ENCODE peak calls at places on chromosomes 16 and 17, in six cellular contexts. T is fibroblast of mammary gland; K is fibroblast of lung; W is adrenal gland; U is brain microvascular endothelial cell; R is CD4-positive, alpha-beta T cell. B is an unnamed sample.

GRCh38 chr17:80113033-80113484 is 11.7 kb downstream of the GAA start:
- DNase-seq in T (no peak), K (no peak), W (no peak), U (no peak), R (no peak), B (no peak)

GRCh38 chr16:11805556-11805955 is 8.5 kb upstream of the ZC3H7A start:
- DNase-seq in T (no peak), K (no peak), W (no peak), U (no peak), R (no peak), B (no peak)

GRCh38 chr17:31754239-31754945 is 104.7 kb downstream of the COPRS start:
- DNase-seq in T (peak), K (peak), W (no peak), U (peak), R (no peak), B (no peak)

GRCh38 chr17:47219621-47220475 is 10.7 kb downstream of the MYL4 start:
- DNase-seq in T (no peak), K (no peak), W (no peak), U (no peak), R (no peak), B (no peak)

GRCh38 chr16:23321206-23321875 is 19.2 kb downstream of the SCNN1B start:
- DNase-seq in T (no peak), K (no peak), W (no peak), U (no peak), R (no peak), B (no peak)

GRCh38 chr17:77999413-78000173 is 41.1 kb downstream of the TNRC6C start:
- DNase-seq in T (peak), K (peak), W (no peak), U (no peak), R (no peak), B (no peak)

GRCh38 chr16:50974438-50975036 is 176.5 kb downstream of the SALL1 start:
- DNase-seq in T (no peak), K (no peak), W (no peak), U (no peak), R (no peak), B (no peak)

GRCh38 chr17:66767164-66767933 is 67.6 kb upstream of the CACNG5 start:
- DNase-seq in T (no peak), K (no peak), W (no peak), U (no peak), R (no peak), B (no peak)

GRCh38 chr16:73060216-73060615 is 12.3 kb upstream of the ZFHX3 start:
- DNase-seq in T (no peak), K (no peak), W (no peak), U (no peak), R (no peak), B (no peak)

GRCh38 chr17:75526555-75527270 is 1.2 kb downstream of the LLGL2 start:
- DNase-seq in T (no peak), K (no peak), W (no peak), U (no peak), R (no peak), B (no peak)

GRCh38 chr17:50541402-50541915 is 5.5 kb upstream of the SPATA20 start:
- DNase-seq in T (no peak), K (no peak), W (no peak), U (no peak), R (no peak), B (no peak)

GRCh38 chr17:77924757-77925336 is 33.7 kb upstream of the TNRC6C start:
- DNase-seq in T (peak), K (peak), W (peak), U (peak), R (no peak), B (no peak)

GRCh38 chr16:35906440-35906839 is 2447.0 kb downstream of the TP53TG3F start:
- DNase-seq in T (no peak), K (no peak), W (no peak), U (no peak), R (no peak), B (no peak)

GRCh38 chr16:71383054-71383773 is 24.7 kb downstream of the CALB2 start:
- DNase-seq in T (peak), K (peak), W (no peak), U (peak), R (no peak), B (no peak)

GRCh38 chr17:3316836-3317235 is 18.7 kb upstream of the OR3A1 start:
- DNase-seq in T (no peak), K (no peak), W (no peak), U (no peak), R (no peak), B (no peak)

GRCh38 chr17:68389041-68389440 is 68.3 kb downstream of the WIPI1 start:
- DNase-seq in T (no peak), K (no peak), W (no peak), U (no peak), R (no peak), B (no peak)

GRCh38 chr17:77174928-77175720 is 34.4 kb downstream of the SEC14L1 start:
- DNase-seq in T (no peak), K (no peak), W (peak), U (no peak), R (no peak), B (no peak)

GRCh38 chr17:58060596-58061191 is 22.5 kb upstream of the DYNLL2 start:
- DNase-seq in T (peak), K (peak), W (peak), U (no peak), R (no peak), B (no peak)

GRCh38 chr17:45363498-45363897 is 46.7 kb upstream of the MAP3K14 start:
- DNase-seq in T (no peak), K (no peak), W (no peak), U (no peak), R (no peak), B (no peak)

GRCh38 chr17:45052052-45052772 is 780 bp upstream of the DCAKD start:
- DNase-seq in T (peak), K (peak), W (peak), U (no peak), R (peak), B (no peak)

GRCh38 chr17:8192070-8192815 is 2.3 kb upstream of the BORCS6 start:
- DNase-seq in T (peak), K (peak), W (peak), U (peak), R (peak), B (no peak)

GRCh38 chr16:68190745-68191510 is 45.0 kb downstream of the ESRP2 start:
- DNase-seq in T (peak), K (no peak), W (no peak), U (no peak), R (no peak), B (no peak)

GRCh38 chr16:89217388-89218191 is at the start of gene ZNF778:
- DNase-seq in T (peak), K (peak), W (peak), U (peak), R (peak), B (peak)

GRCh38 chr17:39716073-39716818 is 14.1 kb downstream of the MIEN1 start:
- DNase-seq in T (no peak), K (no peak), W (no peak), U (no peak), R (no peak), B (no peak)

GRCh38 chr17:61474235-61474927 is 22.2 kb downstream of the TBX4 start:
- DNase-seq in T (peak), K (peak), W (no peak), U (no peak), R (no peak), B (peak)

GRCh38 chr16:24626251-24626650 is 86.9 kb downstream of the RBBP6 start:
- DNase-seq in T (peak), K (no peak), W (no peak), U (peak), R (no peak), B (no peak)

GRCh38 chr16:54145881-54146280 is 140.7 kb downstream of the IRX3 start:
- DNase-seq in T (no peak), K (no peak), W (no peak), U (no peak), R (no peak), B (no peak)

GRCh38 chr17:77698903-77699615 is 259.4 kb upstream of the TNRC6C start:
- DNase-seq in T (no peak), K (no peak), W (no peak), U (no peak), R (no peak), B (no peak)

GRCh38 chr17:1830288-1830687 is 483 bp downstream of the RPA1 start:
- DNase-seq in T (peak), K (peak), W (no peak), U (no peak), R (no peak), B (no peak)

GRCh38 chr17:73151888-73152633 is 12.7 kb upstream of the SSTR2 start:
- DNase-seq in T (no peak), K (no peak), W (no peak), U (no peak), R (no peak), B (no peak)

GRCh38 chr16:10266809-10267208 is 84.6 kb upstream of the GRIN2A start:
- DNase-seq in T (no peak), K (no peak), W (no peak), U (no peak), R (no peak), B (no peak)

GRCh38 chr17:31508310-31509094 is 117.0 kb downstream of the RAB11FIP4 start:
- DNase-seq in T (no peak), K (no peak), W (no peak), U (no peak), R (peak), B (no peak)

GRCh38 chr17:39920218-39921210 is 2.1 kb upstream of the GSDMB start:
- DNase-seq in T (no peak), K (no peak), W (no peak), U (no peak), R (peak), B (no peak)

DNA sequence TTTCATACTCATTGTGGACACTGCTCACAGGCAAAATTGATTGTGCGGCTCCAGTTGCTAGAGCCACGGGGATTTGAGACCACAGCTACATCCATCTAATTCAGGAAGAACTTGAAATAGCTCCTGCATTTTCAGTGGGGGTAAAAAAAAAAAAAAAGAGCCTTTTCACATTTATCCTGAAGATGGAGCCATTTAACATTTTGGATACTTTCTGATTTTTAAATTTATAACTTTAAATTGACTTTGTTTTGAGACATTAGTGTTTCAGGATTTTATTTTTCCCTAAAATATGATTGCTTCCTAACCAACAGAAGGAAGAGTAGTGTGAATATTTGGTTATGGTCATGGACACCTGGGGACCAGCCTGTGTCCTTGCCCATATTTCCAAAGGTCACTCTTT is 1080.2 kb upstream of the EEF2KMT start:
- DNase-seq in T (no peak), K (no peak), W (no peak), U (no peak), R (no peak), B (no peak)
- TF ChIP-seq CTCF in T (no peak), K (no peak), W (no peak), U (no peak), R (no peak), B (no peak)

DNA sequence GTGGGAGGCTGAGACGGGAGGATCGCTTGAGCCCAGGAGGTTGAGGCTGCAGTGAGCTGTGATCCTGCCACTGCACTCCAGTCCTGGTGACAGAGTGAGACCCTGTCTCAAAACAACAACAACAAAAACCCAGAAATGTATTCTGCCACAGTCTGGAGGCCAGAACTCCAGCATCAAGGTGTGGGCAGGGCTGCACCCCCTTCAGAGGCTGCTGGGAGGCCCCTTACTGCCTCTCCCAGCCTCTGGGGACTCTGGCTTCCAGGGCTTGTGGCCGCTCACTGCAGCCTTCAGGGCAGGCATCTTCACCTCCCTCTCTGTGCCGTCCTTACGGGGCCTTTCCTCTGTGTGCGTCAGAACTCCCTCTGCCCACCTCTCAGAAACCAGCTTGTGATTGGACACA is 209.4 kb upstream of the GSE1 start:
- DNase-seq in T (no peak), K (no peak), W (no peak), U (no peak), R (no peak), B (no peak)
- TF ChIP-seq CTCF in T (no peak), K (no peak), W (no peak), U (no peak), R (no peak), B (no peak)

GRCh38 chr16:12879812-12880211 is 21.6 kb upstream of the SHISA9 start:
- DNase-seq in T (no peak), K (no peak), W (no peak), U (no peak), R (no peak), B (no peak)
- TF ChIP-seq CTCF in T (no peak), K (no peak), W (no peak), U (no peak), R (no peak), B (no peak)

GRCh38 chr17:82917656-82918345 is 78.0 kb upstream of the ZNF750 start:
- DNase-seq in T (no peak), K (no peak), W (peak), U (peak), R (no peak), B (no peak)
- TF ChIP-seq CTCF in T (peak), K (no peak), W (no peak), U (peak), R (peak), B (peak)

GRCh38 chr17:79023180-79023705 is 726 bp upstream of the C1QTNF1 start:
- DNase-seq in T (no peak), K (no peak), W (no peak), U (no peak), R (no peak), B (no peak)

GRCh38 chr17:79024901-79025737 is 1.1 kb downstream of the C1QTNF1 start:
- DNase-seq in T (peak), K (no peak), W (peak), U (no peak), R (no peak), B (no peak)

GRCh38 chr17:79026345-79027273 is 2.6 kb downstream of the C1QTNF1 start:
- DNase-seq in T (peak), K (peak), W (peak), U (no peak), R (no peak), B (no peak)

GRCh38 chr17:79022507-79022991 is 1.4 kb upstream of the C1QTNF1 start:
- DNase-seq in T (no peak), K (no peak), W (peak), U (no peak), R (no peak), B (no peak)

GRCh38 chr17:79023886-79024771 is at the start of gene C1QTNF1:
- DNase-seq in T (peak), K (no peak), W (peak), U (no peak), R (no peak), B (no peak)
- TF ChIP-seq CTCF in T (no peak), K (no peak), W (peak), U (no peak), R (peak), B (no peak)

B was measured in AG09319.